ENCODE peak calls at places on chromosome 21, in five cellular contexts. X is PC-3, I is adipocyte, V is heart right ventricle, N is A673. T is an unnamed sample. For H3K9me3 and H3K4me1, the result is how much of the 10 kb centered on the place peaks cover.

GRCh38 chr21:33642027-33642895 is at the start of gene ITSN1:
- DNase-seq in V (peak), X (peak), N (peak), I (peak), T (peak)

GRCh38 chr21:46099476-46099875 is 1.6 kb downstream of the COL6A2 start:
- DNase-seq in N (no peak), I (peak), V (peak), X (peak), T (peak)

GRCh38 chr21:17769049-17769845 is 49.9 kb downstream of the C21orf91 start:
- DNase-seq in I (peak), X (peak), N (no peak), V (no peak), T (no peak)

GRCh38 chr21:15494481-15494880 is 235.3 kb upstream of the USP25 start:
- DNase-seq in V (no peak), N (no peak), X (no peak), I (no peak), T (no peak)

GRCh38 chr21:15309721-15310120 is 244.9 kb upstream of the NRIP1 start:
- DNase-seq in V (peak), I (no peak), N (no peak), X (no peak), T (no peak)

GRCh38 chr21:36183144-36183795 is 26.6 kb downstream of the DOP1B start:
- DNase-seq in I (peak), V (no peak), X (no peak), N (no peak), T (peak)

GRCh38 chr21:36038701-36039497 is 21.4 kb downstream of the SETD4 start:
- DNase-seq in I (no peak), V (no peak), X (no peak), N (no peak), T (no peak)

GRCh38 chr21:34915364-34915834 is 133.7 kb downstream of the RUNX1 start:
- DNase-seq in V (no peak), N (no peak), X (peak), I (peak), T (no peak)

GRCh38 chr21:31730687-31731111 is 1.2 kb downstream of the SCAF4 start:
- DNase-seq in I (peak), V (no peak), X (peak), N (peak), T (no peak)

GRCh38 chr21:34846601-34847112 is 177.9 kb downstream of the CLIC6 start:
- DNase-seq in X (peak), V (no peak), I (peak), N (no peak), T (no peak)

GRCh38 chr21:41545500-41546359 is 37.8 kb upstream of the TMPRSS2 start:
- DNase-seq in I (no peak), X (no peak), N (no peak), V (no peak), T (no peak)

GRCh38 chr21:42575111-42575510 is 61.5 kb downstream of the SLC37A1 start:
- DNase-seq in I (no peak), X (no peak), V (no peak), N (no peak), T (no peak)

GRCh38 chr21:42191978-42192595 is 26.9 kb upstream of the ABCG1 start:
- DNase-seq in V (no peak), X (peak), I (no peak), N (no peak), T (no peak)

GRCh38 chr21:45818276-45818903 is 163.2 kb upstream of the COL6A1 start:
- DNase-seq in N (no peak), I (peak), X (peak), V (no peak), T (no peak)

GRCh38 chr21:46006547-46007497 is 25.3 kb downstream of the COL6A1 start:
- DNase-seq in V (peak), X (no peak), N (no peak), I (no peak), T (no peak)

GRCh38 chr21:33198346-33199135 is 31.2 kb upstream of the IFNAR2 start:
- DNase-seq in X (no peak), I (no peak), N (no peak), V (peak), T (peak)

GRCh38 chr21:14259669-14260458 is 43.9 kb downstream of the RBM11 start:
- DNase-seq in X (peak), V (no peak), I (peak), N (peak), T (no peak)

GRCh38 chr21:45620201-45620600 is 23.3 kb upstream of the PCBP3 start:
- DNase-seq in X (no peak), N (no peak), V (no peak), I (no peak), T (peak)

GRCh38 chr21:34020005-34020847 is 53.2 kb upstream of the MRPS6 start:
- DNase-seq in X (no peak), I (no peak), V (no peak), N (peak), T (no peak)

GRCh38 chr21:33685613-33686197 is 43.4 kb downstream of the ITSN1 start:
- DNase-seq in X (peak), V (no peak), I (peak), N (peak), T (no peak)

GRCh38 chr21:34693192-34693810 is 24.5 kb downstream of the CLIC6 start:
- DNase-seq in N (peak), I (peak), X (peak), V (no peak), T (no peak)

GRCh38 chr21:39610705-39611104 is 2.0 kb upstream of the B3GALT5 start:
- DNase-seq in X (peak), N (peak), V (no peak), I (no peak), T (no peak)
- H3K4me3 ChIP-seq in X (no peak), N (no peak), V (no peak), I (no peak), T (no peak)

GRCh38 chr21:37398697-37399096 is 32.1 kb downstream of the DYRK1A start:
- DNase-seq in V (no peak), I (no peak), N (no peak), X (no peak), T (no peak)
- H3K9me3 ChIP-seq in V (under half), I (under half), N (under half), X (under half), T (under half)

GRCh38 chr21:44454747-44455523 is at the start of gene LRRC3:
- DNase-seq in N (peak), X (peak), I (peak), V (peak), T (peak)
- H3K4me1 ChIP-seq in N (under half), X (under half), I (under half), V (under half), T (under half)

GRCh38 chr21:37636152-37636860 is 269.7 kb downstream of the DYRK1A start:
- DNase-seq in X (peak), I (peak), V (no peak), N (no peak), T (no peak)
- H3K4me3 ChIP-seq in X (peak), I (no peak), V (no peak), N (no peak), T (no peak)